ENCODE peak calls at places on chromosomes 3 and 15, in four cellular contexts. H is right cardiac atrium, C is IMR-90, Y is GM23338. N is an unnamed sample.

GRCh38 chr15:81939604-81940440 is 106.0 kb downstream of the MEX3B start:
- DNase-seq in Y (peak; percentile 69), C (peak; percentile 81), H (no peak), N (no peak)

GRCh38 chr15:92574566-92574965 is 81.0 kb downstream of the FAM174B start:
- DNase-seq in Y (no peak), C (no peak), H (no peak), N (no peak)

GRCh38 chr3:149688122-149688757 is 30.4 kb upstream of the WWTR1 start:
- DNase-seq in Y (peak; percentile 21), C (no peak), H (no peak), N (no peak)

GRCh38 chr3:164451083-164451910 is 627.0 kb downstream of the SI start:
- DNase-seq in Y (peak; percentile 29), C (no peak), H (no peak), N (no peak)

GRCh38 chr3:139204756-139205155 is 139.1 kb upstream of the MRPS22 start:
- DNase-seq in Y (no peak), H (no peak), C (peak; percentile 50), N (no peak)

GRCh38 chr3:196889844-196890243 is 22.1 kb downstream of the SENP5 start:
- DNase-seq in C (no peak), H (no peak), Y (no peak), N (no peak)

GRCh38 chr3:88828466-88828865 is 279.0 kb upstream of the EPHA3 start:
- DNase-seq in C (no peak), Y (no peak), H (no peak), N (no peak)

GRCh38 chr3:162217603-162218002 is 721.0 kb downstream of the OTOL1 start:
- DNase-seq in Y (no peak), H (no peak), C (peak; percentile 50), N (no peak)

GRCh38 chr3:99868438-99868723 is 50.7 kb downstream of the CMSS1 start:
- DNase-seq in C (peak; percentile 41), Y (no peak), H (no peak), N (no peak)

GRCh38 chr3:73144276-73144675 is 82.8 kb downstream of the EBLN2 start:
- DNase-seq in Y (no peak), H (peak; percentile 82), C (no peak), N (no peak)

GRCh38 chr3:88031543-88032148 is 27.2 kb downstream of the CGGBP1 start:
- DNase-seq in Y (peak; percentile 2), H (no peak), C (peak; percentile 27), N (peak; percentile 5)

GRCh38 chr3:55968331-55968730 is 481.2 kb upstream of the WNT5A start:
- DNase-seq in C (peak; percentile 0), Y (no peak), H (no peak), N (no peak)

GRCh38 chr3:172341482-172342059 is 106.7 kb downstream of the GHSR start:
- DNase-seq in C (peak; percentile 70), Y (peak; percentile 77), H (no peak), N (peak; percentile 16)

GRCh38 chr3:177905895-177906511 is 630.2 kb upstream of the KCNMB2 start:
- DNase-seq in Y (peak; percentile 27), H (no peak), C (peak; percentile 83), N (peak; percentile 57)

GRCh38 chr3:67009716-67010115 is 11.6 kb downstream of the KBTBD8 start:
- DNase-seq in Y (no peak), H (no peak), C (no peak), N (no peak)

GRCh38 chr3:173770796-173771573 is 373.4 kb downstream of the NLGN1 start:
- DNase-seq in C (peak; percentile 15), H (no peak), Y (peak; percentile 32), N (no peak)

GRCh38 chr3:106759686-106760085 is 617.6 kb upstream of the CCDC54 start:
- DNase-seq in Y (no peak), C (peak; percentile 14), H (no peak), N (no peak)

GRCh38 chr3:24060055-24060454 is 115.0 kb downstream of the NR1D2 start:
- DNase-seq in Y (no peak), C (peak; percentile 53), H (no peak), N (no peak)

GRCh38 chr3:53554559-53555511 is 60.4 kb downstream of the CACNA1D start:
- DNase-seq in C (no peak), Y (no peak), H (no peak), N (no peak)

GRCh38 chr3:16587703-16588070 is 17.5 kb downstream of the DAZL start:
- DNase-seq in C (peak; percentile 1), H (no peak), Y (no peak), N (no peak)

GRCh38 chr3:194279701-194280360 is 71.3 kb downstream of the CPN2 start:
- DNase-seq in Y (no peak), C (no peak), H (no peak), N (no peak)

GRCh38 chr15:55992769-55993110 is 672 bp downstream of the NEDD4 start:
- DNase-seq in Y (no peak), C (peak; percentile 70), H (no peak), N (no peak)

GRCh38 chr15:94287794-94288246 is 56.5 kb downstream of the MCTP2 start:
- DNase-seq in H (no peak), Y (peak; percentile 27), C (no peak), N (no peak)

GRCh38 chr3:122786067-122786466 is 7.6 kb downstream of the HSPBAP1 start:
- DNase-seq in C (peak; percentile 74), Y (no peak), H (no peak), N (peak; percentile 14)

GRCh38 chr3:196422976-196423781 is 9.0 kb downstream of the UBXN7 start:
- DNase-seq in H (peak; percentile 91), C (no peak), Y (no peak), N (peak; percentile 55)

GRCh38 chr3:139187648-139188047 is 143.0 kb upstream of the PRR23C start:
- DNase-seq in H (no peak), Y (peak; percentile 8), C (no peak), N (no peak)

GRCh38 chr3:110174908-110175307 is 837.6 kb upstream of the DPPA4 start:
- DNase-seq in C (peak; percentile 47), H (no peak), Y (no peak), N (no peak)

GRCh38 chr3:38141173-38141951 is 2.9 kb downstream of the MYD88 start:
- DNase-seq in Y (no peak), C (no peak), H (peak; percentile 32), N (no peak)

GRCh38 chr15:41583795-41584194 is 24.8 kb downstream of the TYRO3 start:
- DNase-seq in Y (no peak), C (no peak), H (no peak), N (no peak)

GRCh38 chr15:44340410-44340809 is 51.9 kb downstream of the GOLM2 start:
- DNase-seq in C (peak; percentile 84), Y (peak; percentile 30), H (no peak), N (peak; percentile 30)

GRCh38 chr15:59373215-59373614 is 544 bp upstream of the MYO1E start:
- DNase-seq in H (no peak), C (no peak), Y (no peak), N (no peak)
- H3K4me3 ChIP-seq in H (peak overlapping the region; percentile 81), C (peak overlapping the region; percentile 67), Y (peak overlapping the region; percentile 55), N (peak overlapping the region; percentile 96)

GRCh38 chr3:46409735-46410489 is 2.9 kb downstream of the CCRL2 start:
- DNase-seq in C (no peak), H (no peak), Y (no peak), N (no peak)
- H3K4me3 ChIP-seq in C (no peak overlapping the region), H (no peak overlapping the region), Y (no peak overlapping the region), N (no peak overlapping the region)

GRCh38 chr15:90401499-90401898 is 13.5 kb downstream of the IQGAP1 start:
- DNase-seq in C (no peak), Y (no peak), H (no peak), N (no peak)
- H3K4me3 ChIP-seq in C (no peak overlapping the region), Y (no peak overlapping the region), H (no peak overlapping the region), N (no peak overlapping the region)

GRCh38 chr15:68487087-68487843 is 55.3 kb upstream of the ITGA11 start:
- DNase-seq in Y (no peak), H (peak; percentile 67), C (peak; percentile 35), N (no peak)

GRCh38 chr15:68485721-68486360 is 53.9 kb upstream of the ITGA11 start:
- DNase-seq in C (no peak), Y (no peak), H (no peak), N (no peak)

GRCh38 chr15:68483165-68483564 is 51.2 kb upstream of the ITGA11 start:
- DNase-seq in H (no peak), C (no peak), Y (no peak), N (no peak)

GRCh38 chr15:68484220-68484619 is 52.3 kb upstream of the ITGA11 start:
- DNase-seq in H (no peak), Y (no peak), C (no peak), N (no peak)

DNA sequence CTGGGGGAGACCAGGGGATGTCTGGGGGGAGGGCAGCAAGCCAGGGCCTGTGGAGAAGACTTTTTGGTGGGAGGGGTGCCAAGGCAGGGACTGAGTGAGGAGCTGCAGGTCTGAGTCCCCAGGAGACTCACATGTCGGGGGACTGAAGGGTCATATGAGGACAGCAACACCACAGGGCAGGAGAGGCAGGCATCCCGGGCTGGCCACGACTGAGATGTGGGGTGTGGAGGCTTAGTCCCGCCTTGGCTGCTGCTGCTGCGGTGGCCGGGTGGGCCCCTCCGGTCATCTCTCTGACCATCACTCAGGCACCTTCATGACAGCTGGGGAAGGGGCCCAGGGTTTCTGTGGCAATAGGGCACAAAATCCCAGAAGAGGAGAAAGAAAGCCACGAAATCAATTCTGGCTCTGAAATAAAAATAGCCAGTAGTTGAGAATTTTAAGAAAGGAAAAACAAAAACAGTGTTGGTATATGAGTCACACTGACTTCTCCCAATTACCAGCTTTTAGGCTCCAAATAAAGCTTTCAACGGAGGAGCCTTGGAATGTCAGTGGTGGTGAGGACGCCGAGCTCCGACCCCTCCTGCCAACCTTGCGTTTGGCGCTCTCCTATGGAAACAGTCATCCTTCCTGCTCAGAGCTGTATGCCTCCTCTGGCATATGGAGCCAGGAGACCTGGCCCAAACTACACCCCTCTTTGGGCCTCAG is 52.9 kb upstream of the ITGA11 start:
- DNase-seq in C (peak; percentile 59), H (peak; percentile 65), Y (no peak), N (no peak)
- H3K4me3 ChIP-seq in C (peak overlapping the region; percentile 22), H (no peak overlapping the region), Y (no peak overlapping the region), N (no peak overlapping the region)

DNA sequence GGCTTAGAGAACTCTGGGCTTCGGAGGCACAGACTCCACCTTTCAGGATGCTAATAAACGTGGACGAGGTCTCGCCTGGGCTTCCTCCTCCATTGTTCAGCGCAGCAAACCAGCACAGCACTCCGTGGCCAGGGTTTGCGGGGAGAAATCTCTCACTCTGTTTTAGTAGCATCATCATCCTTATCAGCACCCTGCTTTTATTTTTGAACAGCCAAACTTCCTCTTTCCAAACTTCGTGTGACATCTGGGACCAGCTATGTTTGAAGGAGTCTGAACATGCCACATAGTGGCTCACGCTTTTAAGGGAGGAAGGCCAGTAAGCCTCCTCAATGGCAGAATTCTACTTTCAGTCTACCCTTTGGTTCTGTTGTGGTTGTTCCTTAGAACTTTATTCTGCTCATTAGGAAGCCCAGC is 149.0 kb downstream of the PGPEP1L start:
- DNase-seq in C (no peak), Y (no peak), H (no peak), N (no peak)
- H3K4me3 ChIP-seq in C (no peak overlapping the region), Y (no peak overlapping the region), H (no peak overlapping the region), N (no peak overlapping the region)

GRCh38 chr15:96328101-96328958 is 2.2 kb upstream of the NR2F2 start:
- DNase-seq in H (no peak), Y (no peak), C (no peak), N (no peak)
- H3K4me3 ChIP-seq in H (peak overlapping the region; percentile 94), Y (peak overlapping the region; percentile 54), C (peak overlapping the region; percentile 20), N (peak overlapping the region; percentile 84)

DNA sequence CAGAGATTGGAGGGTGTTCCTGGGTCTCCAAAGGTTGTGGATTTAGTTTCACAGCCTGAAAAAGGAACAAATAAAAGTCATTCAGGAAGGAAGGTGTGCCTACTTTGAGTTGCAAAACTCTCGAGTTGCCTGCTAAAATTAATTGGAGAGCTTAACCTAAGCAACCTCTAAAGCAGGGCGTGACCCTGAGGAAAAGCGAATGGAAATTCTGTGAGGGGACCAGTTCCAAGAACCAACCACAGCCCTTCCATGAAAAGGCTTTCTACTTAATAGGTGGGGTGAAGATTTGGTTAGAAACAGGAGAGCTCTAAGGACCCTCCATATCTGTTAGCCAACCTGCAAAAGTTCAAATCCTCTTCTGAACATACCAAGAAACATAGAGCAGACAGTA is 1.5 kb downstream of the CD80 start:
- DNase-seq in H (no peak), C (no peak), Y (no peak), N (no peak)
- H3K4me3 ChIP-seq in H (no peak overlapping the region), C (no peak overlapping the region), Y (no peak overlapping the region), N (no peak overlapping the region)

N was measured in skeletal muscle cell.